ENCODE peak calls at places on chromosomes 1 and 21, in six cellular contexts. C, F, A, K, D and T are unnamed samples.

GRCh38 chr1:194358208-194358581 is 1171.8 kb upstream of the B3GALT2 start:
- DNase-seq in C (no peak), K (no peak), A (no peak), D (no peak), F (no peak), T (peak; percentile 13)

GRCh38 chr1:79614762-79615161 is 608.2 kb upstream of the ADGRL4 start:
- DNase-seq in D (no peak), C (no peak), F (no peak), K (no peak), A (no peak), T (no peak)

GRCh38 chr1:32305310-32305709 is 13.4 kb downstream of the HDAC1 start:
- DNase-seq in C (no peak), F (no peak), D (no peak), A (no peak), K (no peak), T (no peak)

GRCh38 chr1:201602413-201603265 is 63.7 kb downstream of the NAV1 start:
- DNase-seq in C (no peak), D (peak; percentile 48), K (no peak), F (no peak), A (peak; percentile 80), T (no peak)

GRCh38 chr1:182614796-182615451 is 10.7 kb upstream of the RGS16 start:
- DNase-seq in D (peak; percentile 85), A (peak; percentile 42), K (peak; percentile 22), F (peak; percentile 76), C (peak; percentile 52), T (peak; percentile 78)

GRCh38 chr1:228185641-228185965 is 20.0 kb downstream of the IBA57 start:
- DNase-seq in A (no peak), K (no peak), C (no peak), F (no peak), D (no peak), T (no peak)

GRCh38 chr1:150973826-150974579 is 632 bp downstream of the CERS2 start:
- DNase-seq in A (no peak), D (peak; percentile 44), K (peak; percentile 62), C (peak; percentile 34), F (peak; percentile 48), T (peak; percentile 61)

GRCh38 chr1:223835754-223836153 is 10.0 kb downstream of the TP53BP2 start:
- DNase-seq in D (no peak), A (no peak), C (no peak), K (no peak), F (no peak), T (no peak)

GRCh38 chr1:31010081-31010989 is 55.2 kb downstream of the PUM1 start:
- DNase-seq in F (no peak), C (no peak), D (no peak), K (no peak), A (no peak), T (no peak)

GRCh38 chr21:43775795-43776430 is at the start of gene CSTB:
- DNase-seq in D (peak; percentile 68), F (peak; percentile 80), C (peak; percentile 79), K (no peak), A (peak; percentile 65), T (peak; percentile 88)
- TF ChIP-seq POLR2A in D (peak; percentile 65), F (no peak), C (peak; percentile 89), K (peak; percentile 83), A (peak; percentile 74), T (peak; percentile 74)

GRCh38 chr1:209652873-209653401 is 712 bp upstream of the LAMB3 start:
- DNase-seq in A (peak; percentile 60), D (no peak), F (peak; percentile 99), C (peak; percentile 98), K (peak; percentile 52), T (peak; percentile 93)
- H3K4me1 ChIP-seq in A (peaks cover 71% of the 10 kb centered on the region), D (no peaks in the 10 kb centered on the region), F (peaks cover 64% of the 10 kb centered on the region), C (no peaks in the 10 kb centered on the region), K (peaks cover 55% of the 10 kb centered on the region), T (no peaks in the 10 kb centered on the region)

GRCh38 chr1:154325583-154326545 is 539 bp downstream of the ATP8B2 start:
- DNase-seq in A (peak; percentile 88), D (peak; percentile 80), F (peak; percentile 36), C (peak; percentile 46), K (peak; percentile 87), T (no peak)
- TF ChIP-seq POLR2A in A (no peak), D (peak; percentile 76), F (no peak), C (no peak), K (peak; percentile 58), T (no peak)

DNA sequence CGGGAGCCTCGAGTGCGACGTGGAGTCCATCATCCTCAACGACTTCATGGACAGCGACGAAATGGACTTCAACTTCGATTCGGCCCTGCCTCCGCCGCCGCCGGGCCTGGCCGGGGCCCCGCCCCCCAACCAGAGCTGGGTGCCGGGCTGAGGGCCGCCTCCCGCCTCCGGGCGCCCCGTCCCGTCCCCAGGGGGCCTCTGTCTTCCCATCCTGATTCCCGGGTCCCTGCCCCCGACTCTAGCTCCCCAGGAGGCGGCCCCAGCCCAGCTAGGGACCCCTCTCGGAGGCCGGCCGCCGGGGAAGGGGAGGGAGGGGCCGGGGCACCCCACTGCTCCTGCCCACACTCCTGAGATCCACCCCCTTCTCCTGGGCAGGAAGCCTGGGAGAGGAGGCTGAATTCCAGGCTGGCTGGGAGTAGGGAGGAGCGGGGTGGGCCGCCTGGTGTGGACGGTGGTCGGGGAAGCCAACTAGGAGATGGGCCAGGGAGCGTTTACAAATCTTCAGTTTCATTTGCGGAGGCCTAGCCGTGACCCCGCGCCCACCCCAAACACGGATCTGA is 21.4 kb downstream of the FOXO6 start:
- DNase-seq in C (peak; percentile 52), F (peak; percentile 59), D (peak; percentile 77), K (no peak), A (peak; percentile 61), T (no peak)
- H3K4me1 ChIP-seq in C (peaks cover 16% of the 10 kb centered on the region), F (peaks cover 60% of the 10 kb centered on the region), D (peaks cover 8% of the 10 kb centered on the region), K (peaks cover 3% of the 10 kb centered on the region), A (peaks cover 13% of the 10 kb centered on the region), T (no peaks in the 10 kb centered on the region)

DNA sequence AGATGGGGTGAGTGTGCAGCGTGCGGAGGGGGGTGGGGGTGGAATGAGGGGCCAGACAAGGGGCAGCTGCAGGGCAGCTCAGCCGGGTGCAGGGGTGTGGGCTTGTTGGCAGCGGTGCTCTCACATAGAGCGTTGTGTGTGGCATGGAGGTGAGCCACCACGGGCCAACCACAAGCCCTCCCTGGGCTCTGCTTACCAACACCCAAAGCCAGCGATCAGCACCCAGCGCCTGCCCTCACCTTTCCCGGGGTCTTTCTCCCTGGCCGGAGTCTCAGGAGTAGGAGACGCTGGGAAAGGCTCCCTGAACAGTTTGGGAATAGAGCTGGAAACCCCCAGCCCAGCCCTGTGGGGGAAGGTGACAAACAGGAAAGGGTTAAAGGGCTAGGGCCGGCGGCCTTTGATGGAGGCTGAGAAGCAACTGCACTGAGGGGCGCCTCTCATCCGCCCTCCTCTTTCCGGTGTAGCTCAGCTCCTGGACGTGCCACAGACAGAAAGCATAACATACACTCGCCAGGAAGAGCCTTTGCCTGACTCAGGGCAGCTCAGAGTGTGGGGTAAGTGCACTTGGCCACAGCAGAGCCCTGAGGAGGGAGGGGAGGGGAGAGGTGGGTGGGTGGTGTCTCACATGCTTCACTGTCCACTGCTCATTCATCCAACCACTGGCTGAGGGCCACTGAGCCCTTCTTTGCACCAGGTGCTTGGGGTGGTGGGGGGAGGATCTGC is 577 bp downstream of the IKBKE start:
- DNase-seq in A (no peak), K (peak; percentile 41), C (no peak), D (no peak), F (peak; percentile 38), T (no peak)
- TF ChIP-seq POLR2A in A (no peak), K (no peak), C (no peak), D (no peak), F (no peak), T (no peak)

GRCh38 chr1:210233216-210233494 is 559 bp downstream of the SERTAD4 start:
- DNase-seq in C (no peak), A (no peak), K (no peak), F (no peak), D (no peak), T (no peak)
- H3K4me1 ChIP-seq in C (no peaks in the 10 kb centered on the region), A (peaks cover 8% of the 10 kb centered on the region), K (no peaks in the 10 kb centered on the region), F (peaks cover 48% of the 10 kb centered on the region), D (peaks cover 17% of the 10 kb centered on the region), T (peaks cover 21% of the 10 kb centered on the region)

GRCh38 chr1:1880617-1881312 is 10.1 kb downstream of the GNB1 start:
- DNase-seq in C (no peak), D (no peak), K (no peak), F (no peak), A (no peak), T (peak; percentile 4)

GRCh38 chr1:1876335-1876935 is 14.5 kb downstream of the GNB1 start:
- DNase-seq in F (no peak), C (no peak), D (no peak), A (no peak), K (no peak), T (no peak)

GRCh38 chr1:1875932-1876331 is 15.0 kb downstream of the GNB1 start:
- DNase-seq in K (no peak), F (no peak), A (no peak), C (no peak), D (no peak), T (no peak)

GRCh38 chr1:1879942-1880341 is 10.9 kb downstream of the GNB1 start:
- DNase-seq in D (no peak), K (no peak), C (no peak), A (no peak), F (no peak), T (no peak)

GRCh38 chr1:1877852-1878436 is 12.9 kb downstream of the GNB1 start:
- DNase-seq in D (no peak), A (no peak), C (no peak), F (no peak), K (no peak), T (no peak)
- TF ChIP-seq POLR2A in D (no peak), A (no peak), C (no peak), F (no peak), K (no peak), T (no peak)

GRCh38 chr1:17554966-17555365 is 15.5 kb downstream of the ARHGEF10L start:
- DNase-seq in K (no peak), D (no peak), F (no peak), C (no peak), A (no peak), T (no peak)
- H3K4me1 ChIP-seq in K (no peaks in the 10 kb centered on the region), D (no peaks in the 10 kb centered on the region), F (peaks cover 42% of the 10 kb centered on the region), C (peaks cover 2% of the 10 kb centered on the region), A (peaks cover 50% of the 10 kb centered on the region), T (peaks cover 27% of the 10 kb centered on the region)

GRCh38 chr1:23554481-23555224 is 4.6 kb downstream of the ID3 start:
- DNase-seq in F (peak; percentile 86), A (peak; percentile 87), K (peak; percentile 96), D (peak; percentile 73), C (peak; percentile 85), T (peak; percentile 86)
- TF ChIP-seq POLR2A in F (no peak), A (peak; percentile 30), K (peak; percentile 84), D (peak; percentile 84), C (peak; percentile 83), T (peak; percentile 77)